ENCODE peak calls at places on chromosomes 2 and 18, in nine cellular contexts. O is NCI-H774, A is breast epithelium, Z is RWPE2, F is iris pigment epithelial cell, K is EH, D is caudate nucleus, V is T-helper 22 cell, B is astrocyte of the spinal cord. P is an unnamed sample.

GRCh38 chr2:22691666-22692065 is 693.3 kb upstream of the KLHL29 start:
- DNase-seq in O (no peak), D (no peak), V (no peak), F (no peak), B (no peak), A (no peak), Z (no peak), K (no peak), P (no peak)

GRCh38 chr2:216107760-216108159 is 1.4 kb upstream of the XRCC5 start:
- DNase-seq in F (no peak), V (no peak), Z (no peak), B (no peak), O (no peak), K (no peak), D (no peak), A (no peak), P (no peak)

GRCh38 chr2:65395621-65396347 is 36.6 kb downstream of the SPRED2 start:
- DNase-seq in Z (no peak), K (no peak), B (peak), V (no peak), F (no peak), D (no peak), A (no peak), O (no peak), P (no peak)

GRCh38 chr2:101281482-101281881 is 27.0 kb downstream of the RNF149 start:
- DNase-seq in Z (no peak), O (no peak), V (no peak), F (no peak), B (no peak), D (no peak), K (no peak), A (no peak), P (no peak)

GRCh38 chr2:187642498-187642897 is 88.3 kb upstream of the TFPI start:
- DNase-seq in O (no peak), F (no peak), K (peak), B (no peak), A (no peak), D (no peak), V (no peak), Z (no peak), P (no peak)

GRCh38 chr2:31397099-31397498 is 17.4 kb downstream of the XDH start:
- DNase-seq in D (no peak), V (no peak), Z (no peak), A (no peak), O (no peak), F (no peak), K (no peak), B (no peak), P (no peak)

GRCh38 chr2:217510790-217511291 is 492.0 kb downstream of the TNS1 start:
- DNase-seq in K (peak), O (peak), A (peak), V (no peak), D (no peak), B (peak), Z (no peak), F (peak), P (peak)

GRCh38 chr2:138777996-138778395 is 2.2 kb downstream of the NXPH2 start:
- DNase-seq in B (peak), D (no peak), A (no peak), O (no peak), V (no peak), F (peak), Z (no peak), K (peak), P (no peak)

GRCh38 chr2:65383571-65384488 is 48.6 kb downstream of the SPRED2 start:
- DNase-seq in V (no peak), F (no peak), B (no peak), Z (no peak), O (no peak), A (no peak), D (no peak), K (peak), P (no peak)

GRCh38 chr18:41690332-41691110 is 264.5 kb upstream of the PIK3C3 start:
- DNase-seq in Z (no peak), O (no peak), A (no peak), V (no peak), D (no peak), K (no peak), F (peak), B (no peak), P (no peak)

GRCh38 chr2:42147641-42148274 is 21.4 kb upstream of the EML4 start:
- DNase-seq in D (no peak), B (peak), A (no peak), K (peak), V (no peak), Z (no peak), F (peak), O (no peak), P (no peak)

GRCh38 chr2:48207201-48207641 is 300.9 kb upstream of the FBXO11 start:
- DNase-seq in A (no peak), K (peak), D (no peak), O (no peak), F (no peak), V (no peak), B (no peak), Z (no peak), P (no peak)

GRCh38 chr18:51279367-51279984 is 82.0 kb upstream of the MEX3C start:
- DNase-seq in D (no peak), Z (no peak), O (no peak), B (no peak), F (no peak), A (no peak), K (no peak), V (no peak), P (no peak)

GRCh38 chr2:134226561-134226960 is 27.3 kb upstream of the MGAT5 start:
- DNase-seq in D (no peak), A (no peak), O (no peak), Z (no peak), F (no peak), K (no peak), V (no peak), B (no peak), P (no peak)

GRCh38 chr2:149972039-149972438 is 384.5 kb upstream of the MMADHC start:
- DNase-seq in B (no peak), O (no peak), A (no peak), Z (no peak), D (no peak), V (no peak), F (no peak), K (peak), P (no peak)

GRCh38 chr2:234483568-234484251 is 13.2 kb downstream of the ARL4C start:
- DNase-seq in D (no peak), V (peak), Z (no peak), F (no peak), K (peak), O (no peak), A (no peak), B (no peak), P (no peak)

GRCh38 chr2:30897539-30897938 is 90.3 kb upstream of the CAPN13 start:
- DNase-seq in B (no peak), A (no peak), O (no peak), K (no peak), D (no peak), Z (no peak), V (no peak), F (no peak), P (no peak)

GRCh38 chr2:136134126-136134525 is 16.2 kb upstream of the CXCR4 start:
- DNase-seq in B (no peak), V (peak), Z (no peak), O (no peak), D (no peak), K (no peak), A (no peak), F (no peak), P (no peak)

GRCh38 chr18:1094408-1094807 is 189.7 kb downstream of the ADCYAP1 start:
- DNase-seq in B (peak), O (no peak), K (peak), V (no peak), Z (no peak), D (no peak), A (no peak), F (peak), P (no peak)

GRCh38 chr2:167966937-167967913 is 280.2 kb downstream of the STK39 start:
- DNase-seq in Z (no peak), O (no peak), V (no peak), F (peak), K (peak), A (no peak), B (no peak), D (no peak), P (no peak)

GRCh38 chr2:43379494-43379893 is 153.1 kb upstream of the ZFP36L2 start:
- DNase-seq in Z (no peak), O (no peak), V (no peak), D (no peak), F (no peak), A (no peak), K (no peak), B (no peak), P (no peak)

GRCh38 chr2:233422050-233422639 is 67.9 kb downstream of the DGKD start:
- DNase-seq in K (no peak), Z (no peak), B (no peak), D (no peak), A (no peak), V (peak), F (peak), O (no peak), P (no peak)

GRCh38 chr2:180359522-180360282 is 352.6 kb upstream of the CWC22 start:
- DNase-seq in B (no peak), K (no peak), A (peak), V (no peak), F (no peak), D (no peak), Z (no peak), O (no peak), P (no peak)

GRCh38 chr2:204152616-204153015 is 216.1 kb downstream of the ICOS start:
- DNase-seq in Z (no peak), A (no peak), O (no peak), V (no peak), D (no peak), B (peak), F (no peak), K (no peak), P (no peak)

GRCh38 chr18:49876536-49876935 is 63.2 kb upstream of the ACAA2 start:
- DNase-seq in D (no peak), F (peak), V (no peak), O (no peak), B (no peak), Z (no peak), K (no peak), A (no peak), P (no peak)

GRCh38 chr18:31680836-31681568 is 3.4 kb downstream of the B4GALT6 start:
- DNase-seq in V (no peak), Z (no peak), F (no peak), B (peak), D (no peak), O (no peak), A (no peak), K (no peak), P (no peak)